ENCODE peak calls at places on chromosomes 11 and 22, in five cellular contexts. G is HFFc6, X is PC-3, A is ovary, Q is mucosa of descending colon. H is an unnamed sample.
A peak's percentile ranks its signal among the peaks of the same experiment; 100 is the strongest.

GRCh38 chr11:109728056-109728455 is 306.1 kb downstream of the C11orf87 start:
- DNase-seq in G (no peak), X (peak; percentile 94), A (no peak), Q (peak; percentile 14), H (no peak)

GRCh38 chr11:130037058-130037457 is 32.6 kb upstream of the APLP2 start:
- DNase-seq in G (peak; percentile 81), X (peak; percentile 75), A (no peak), Q (peak; percentile 55), H (no peak)

GRCh38 chr11:35523351-35523768 is 2.1 kb downstream of the PAMR1 start:
- DNase-seq in G (peak; percentile 42), X (no peak), A (no peak), Q (no peak), H (no peak)

GRCh38 chr11:68996376-68997123 is 15.8 kb upstream of the MRGPRD start:
- DNase-seq in G (no peak), X (no peak), A (no peak), Q (no peak), H (no peak)

GRCh38 chr11:35111171-35112055 is 27.6 kb upstream of the CD44 start:
- DNase-seq in G (peak; percentile 83), X (peak; percentile 88), A (no peak), Q (peak; percentile 42), H (no peak)

GRCh38 chr11:33893711-33894401 is 2.0 kb upstream of the LMO2 start:
- DNase-seq in G (no peak), X (no peak), A (no peak), Q (peak; percentile 20), H (no peak)

GRCh38 chr11:14101388-14101787 is 138.9 kb downstream of the SPON1 start:
- DNase-seq in G (no peak), X (no peak), A (no peak), Q (no peak), H (no peak)

GRCh38 chr11:115528217-115528616 is 24.0 kb upstream of the CADM1 start:
- DNase-seq in G (no peak), X (no peak), A (no peak), Q (no peak), H (no peak)

GRCh38 chr11:112087212-112087611 is 539 bp downstream of the SDHD start:
- DNase-seq in G (no peak), X (peak; percentile 8), A (no peak), Q (peak; percentile 9), H (no peak)

GRCh38 chr11:95487391-95487790 is 256.4 kb upstream of the SESN3 start:
- DNase-seq in G (no peak), X (no peak), A (no peak), Q (no peak), H (no peak)

GRCh38 chr11:121249039-121249663 is 43.4 kb upstream of the SC5D start:
- DNase-seq in G (peak; percentile 55), X (peak; percentile 72), A (peak; percentile 60), Q (no peak), H (no peak)

GRCh38 chr11:112525844-112526590 is 265.4 kb upstream of the PLET1 start:
- DNase-seq in G (no peak), X (no peak), A (no peak), Q (no peak), H (no peak)

GRCh38 chr22:49765091-49765771 is 62.4 kb downstream of the BRD1 start:
- DNase-seq in G (no peak), X (no peak), A (peak; percentile 30), Q (no peak), H (peak; percentile 10)

GRCh38 chr11:12288934-12289666 is 88.3 kb upstream of the PARVA start:
- DNase-seq in G (no peak), X (no peak), A (peak; percentile 53), Q (no peak), H (no peak)

GRCh38 chr11:128522943-128523518 is 64.3 kb downstream of the ETS1 start:
- DNase-seq in G (no peak), X (no peak), A (no peak), Q (no peak), H (no peak)

GRCh38 chr11:84720706-84721402 is 906.3 kb downstream of the DLG2 start:
- DNase-seq in G (no peak), X (no peak), A (peak; percentile 45), Q (peak; percentile 38), H (peak; percentile 36)

GRCh38 chr22:28051787-28052356 is 132.8 kb upstream of the PITPNB start:
- DNase-seq in G (peak; percentile 47), X (peak; percentile 63), A (peak; percentile 84), Q (peak; percentile 76), H (peak; percentile 89)
- TF ChIP-seq CTCF in G (peak; percentile 97), X (peak; percentile 80), A (peak; percentile 73), Q (peak; percentile 76), H (peak; percentile 87)

DNA sequence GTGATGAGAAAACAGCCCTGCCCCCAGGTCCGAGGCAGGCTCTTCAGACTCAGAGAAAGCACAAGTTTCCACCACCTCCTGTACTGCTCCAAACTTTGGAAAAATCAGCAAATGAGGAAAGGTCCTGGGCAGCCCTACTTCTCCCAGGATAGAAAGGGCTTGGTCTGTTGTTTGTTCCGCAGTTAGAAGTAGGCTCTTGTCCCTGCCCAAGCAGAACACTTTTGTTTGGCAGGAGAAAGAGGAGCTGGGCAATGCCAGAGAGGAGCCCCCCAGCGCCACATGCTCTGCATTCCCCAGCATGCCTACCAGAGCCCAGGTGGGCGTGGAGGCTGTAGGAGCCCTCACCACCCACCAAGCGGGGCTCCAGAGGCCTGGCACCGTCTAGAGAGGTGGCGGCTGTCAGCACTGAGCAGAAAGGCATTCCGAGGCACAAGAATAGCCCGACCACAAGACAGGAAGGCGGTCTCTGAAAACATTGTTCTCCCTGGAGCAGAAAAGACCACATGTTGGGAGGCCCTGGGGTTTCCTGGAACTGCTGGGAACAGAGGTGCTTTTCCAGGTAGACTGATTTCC is 90.3 kb upstream of the CD82 start:
- DNase-seq in G (no peak), X (no peak), A (no peak), Q (no peak), H (no peak)
- TF ChIP-seq CTCF in G (no peak), X (no peak), A (no peak), Q (no peak), H (no peak)

DNA sequence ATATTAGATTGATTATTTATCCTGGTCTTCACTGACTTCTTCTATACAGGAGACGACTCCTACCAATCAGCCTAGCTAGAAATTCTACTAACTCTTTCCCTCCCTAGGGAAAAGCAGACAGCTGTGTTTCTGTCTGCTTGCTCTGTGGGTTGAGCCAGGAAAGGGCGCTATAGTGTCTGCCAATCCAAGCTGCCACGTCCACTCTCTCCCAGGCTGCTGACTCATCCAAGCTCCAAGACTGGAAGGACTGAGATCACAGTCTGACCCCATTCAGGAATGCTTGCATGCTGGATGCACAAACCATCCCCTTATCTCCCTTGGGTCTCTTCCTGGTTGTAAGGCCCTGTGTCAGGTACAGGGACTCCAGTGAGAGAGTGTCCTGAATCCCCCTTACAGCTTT is 955.6 kb downstream of the OPCML start:
- DNase-seq in G (peak; percentile 87), X (no peak), A (no peak), Q (no peak), H (no peak)
- TF ChIP-seq CTCF in G (peak; percentile 23), X (no peak), A (no peak), Q (no peak), H (no peak)

GRCh38 chr11:861105-861479 is 18.4 kb downstream of the TSPAN4 start:
- DNase-seq in G (no peak), X (no peak), A (no peak), Q (no peak), H (no peak)
- TF ChIP-seq CTCF in G (no peak), X (no peak), A (no peak), Q (no peak), H (no peak)

GRCh38 chr11:6474806-6475500 is 1.2 kb upstream of the TRIM3 start:
- DNase-seq in G (no peak), X (no peak), A (no peak), Q (peak; percentile 17), H (no peak)

GRCh38 chr11:6476571-6476970 is 2.8 kb upstream of the TRIM3 start:
- DNase-seq in G (no peak), X (no peak), A (no peak), Q (no peak), H (no peak)

GRCh38 chr11:6473481-6474422 is at the start of gene TRIM3:
- DNase-seq in G (peak; percentile 78), X (peak; percentile 82), A (peak; percentile 95), Q (peak; percentile 98), H (peak; percentile 96)

GRCh38 chr11:6474423-6474792 is 667 bp upstream of the TRIM3 start:
- DNase-seq in G (peak; percentile 23), X (no peak), A (no peak), Q (no peak), H (no peak)

DNA sequence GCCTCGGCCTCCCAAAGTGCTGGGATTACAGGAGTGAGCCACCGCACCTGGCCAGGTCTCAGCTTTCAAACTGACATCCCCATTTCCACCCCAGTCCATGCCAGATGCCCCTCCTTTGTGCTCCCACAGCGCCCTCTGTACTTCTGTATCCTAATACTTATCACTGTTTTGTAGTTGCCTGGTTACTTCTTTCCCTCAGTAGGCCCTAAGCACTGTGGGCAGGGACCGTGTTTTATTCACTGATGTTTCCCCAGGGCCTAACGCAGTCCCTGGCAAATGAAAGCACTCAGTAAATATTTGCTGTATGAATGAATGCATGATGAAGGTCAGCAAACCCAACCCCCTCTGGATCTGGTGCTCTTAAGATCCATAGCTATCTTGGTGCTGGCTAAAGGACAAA is 2.2 kb upstream of the TRIM3 start:
- DNase-seq in G (no peak), X (peak; percentile 48), A (no peak), Q (peak; percentile 23), H (no peak)
- TF ChIP-seq CTCF in G (peak; percentile 20), X (peak; percentile 32), A (no peak), Q (no peak), H (no peak)